ENCODE peak calls at places on chromosomes 2 and 18, in eight cellular contexts. S is psoas muscle, X is bronchial epithelial cell, U is body of pancreas, O is nephron progenitor cell, F is tibial artery, L is neural crest cell, R is ascending aorta. C is an unnamed sample.

GRCh38 chr2:209638346-209638745 is 133.3 kb upstream of the UNC80 start:
- DNase-seq in R (no peak), O (no peak), U (no peak), X (peak), F (no peak), S (no peak), L (no peak), C (no peak)

GRCh38 chr2:71747573-71747972 is 294.2 kb downstream of the DYSF start:
- DNase-seq in U (no peak), S (no peak), F (no peak), O (no peak), L (no peak), R (no peak), X (peak), C (no peak)

GRCh38 chr2:237700583-237701032 is 73.2 kb downstream of the LRRFIP1 start:
- DNase-seq in O (peak), U (no peak), S (peak), F (peak), X (peak), L (no peak), R (peak), C (no peak)

GRCh38 chr18:8468911-8469310 is 140.3 kb upstream of the RAB12 start:
- DNase-seq in S (peak), L (no peak), R (no peak), U (no peak), X (no peak), O (peak), F (no peak), C (no peak)

GRCh38 chr2:127700527-127701192 is 637 bp upstream of the SFT2D3 start:
- DNase-seq in X (no peak), F (no peak), S (peak), R (peak), U (no peak), L (no peak), O (peak), C (no peak)

GRCh38 chr2:147247749-147248148 is 597.1 kb upstream of the ACVR2A start:
- DNase-seq in U (no peak), L (no peak), X (no peak), R (no peak), F (no peak), S (no peak), O (no peak), C (no peak)

GRCh38 chr2:101673920-101674319 is 23.6 kb upstream of the MAP4K4 start:
- DNase-seq in S (no peak), O (no peak), X (no peak), L (no peak), R (no peak), F (no peak), U (no peak), C (no peak)

GRCh38 chr2:148582679-148583511 is 61.7 kb upstream of the EPC2 start:
- DNase-seq in U (no peak), O (no peak), F (no peak), R (no peak), X (peak), S (no peak), L (no peak), C (no peak)

GRCh38 chr2:39913648-39914456 is 134.8 kb upstream of the THUMPD2 start:
- DNase-seq in L (no peak), R (no peak), F (no peak), U (no peak), X (peak), O (peak), S (no peak), C (no peak)

GRCh38 chr2:149994057-149994728 is 406.6 kb upstream of the MMADHC start:
- DNase-seq in L (no peak), U (peak), O (no peak), S (no peak), F (no peak), R (no peak), X (peak), C (no peak)

GRCh38 chr2:9814129-9814868 is 29.0 kb upstream of the TAF1B start:
- DNase-seq in R (no peak), O (no peak), F (peak), X (no peak), U (no peak), L (no peak), S (no peak), C (no peak)

GRCh38 chr2:57022496-57022895 is 838.7 kb downstream of the CCDC85A start:
- DNase-seq in S (no peak), O (no peak), U (no peak), F (no peak), X (no peak), L (no peak), R (no peak), C (no peak)

GRCh38 chr2:166332049-166332448 is 43.7 kb downstream of the SCN9A start:
- DNase-seq in F (no peak), U (no peak), R (no peak), L (no peak), S (no peak), O (no peak), X (no peak), C (no peak)

GRCh38 chr2:96143848-96144480 is 1.3 kb downstream of the DUSP2 start:
- DNase-seq in X (no peak), U (no peak), S (no peak), R (no peak), L (no peak), F (peak), O (no peak), C (peak)

GRCh38 chr2:168030862-168031624 is 216.4 kb downstream of the STK39 start:
- DNase-seq in X (peak), F (no peak), S (no peak), O (no peak), L (no peak), U (no peak), R (no peak), C (no peak)

GRCh38 chr18:21456428-21457178 is 143.9 kb downstream of the ESCO1 start:
- DNase-seq in L (no peak), S (no peak), F (no peak), O (no peak), X (no peak), U (no peak), R (no peak), C (no peak)

GRCh38 chr2:125280276-125280675 is 1255.2 kb downstream of the CNTNAP5 start:
- DNase-seq in L (no peak), O (no peak), R (no peak), S (no peak), U (no peak), X (no peak), F (no peak), C (no peak)

GRCh38 chr18:63090334-63090733 is 229.2 kb downstream of the BCL2 start:
- DNase-seq in F (no peak), S (no peak), U (no peak), L (no peak), R (no peak), X (no peak), O (no peak), C (no peak)

GRCh38 chr18:24559474-24560018 is 99.1 kb downstream of the HRH4 start:
- DNase-seq in R (no peak), S (no peak), U (no peak), O (no peak), X (no peak), F (no peak), L (no peak), C (no peak)

GRCh38 chr2:12693509-12693908 is 23.2 kb upstream of the TRIB2 start:
- DNase-seq in L (no peak), S (no peak), R (no peak), U (no peak), O (no peak), X (peak), F (no peak), C (no peak)

GRCh38 chr18:46169464-46169941 is 65.3 kb downstream of the HAUS1 start:
- DNase-seq in U (no peak), L (no peak), X (peak), S (no peak), O (no peak), R (no peak), F (no peak), C (no peak)

GRCh38 chr2:232535761-232536530 is 3.5 kb upstream of the CHRNG start:
- DNase-seq in R (no peak), U (no peak), L (no peak), X (no peak), F (peak), S (no peak), O (no peak), C (no peak)

GRCh38 chr18:60794802-60795201 is 422.2 kb upstream of the MC4R start:
- DNase-seq in F (no peak), X (no peak), R (no peak), O (no peak), L (no peak), U (no peak), S (no peak), C (no peak)

GRCh38 chr2:20111311-20112131 is 60.1 kb upstream of the LAPTM4A start:
- DNase-seq in U (no peak), R (no peak), F (no peak), L (no peak), X (no peak), S (no peak), O (no peak), C (no peak)

GRCh38 chr2:170530284-170530745 is 184.8 kb upstream of the SP5 start:
- DNase-seq in F (peak), O (peak), L (no peak), X (peak), U (peak), S (peak), R (peak), C (peak)

GRCh38 chr2:98461650-98462049 is 17.0 kb downstream of the INPP4A start:
- DNase-seq in O (no peak), L (no peak), U (no peak), R (no peak), X (no peak), F (no peak), S (no peak), C (no peak)

GRCh38 chr2:231334179-231334930 is 61.2 kb upstream of the B3GNT7 start:
- DNase-seq in X (no peak), S (no peak), U (no peak), O (no peak), R (no peak), F (peak), L (no peak), C (no peak)

GRCh38 chr2:172249986-172250385 is 147.3 kb upstream of the DLX2 start:
- DNase-seq in F (no peak), R (no peak), L (no peak), X (peak), O (no peak), S (no peak), U (no peak), C (no peak)

GRCh38 chr2:152546230-152546837 is 170.9 kb downstream of the PRPF40A start:
- DNase-seq in X (no peak), L (no peak), S (peak), U (peak), R (no peak), F (no peak), O (no peak), C (no peak)

GRCh38 chr2:45331034-45331786 is 279.9 kb downstream of the SRBD1 start:
- DNase-seq in S (no peak), O (no peak), R (no peak), F (no peak), L (no peak), U (peak), X (no peak), C (no peak)

GRCh38 chr2:74849228-74849892 is 15.4 kb downstream of the HK2 start:
- DNase-seq in X (peak), O (no peak), R (no peak), U (no peak), L (no peak), F (no peak), S (no peak), C (no peak)

GRCh38 chr2:5691659-5692529 is at the start of gene SOX11:
- DNase-seq in O (peak), L (peak), F (no peak), U (no peak), S (no peak), R (no peak), X (no peak), C (peak)

GRCh38 chr2:69509011-69509749 is 71.9 kb upstream of the NFU1 start:
- DNase-seq in U (peak), R (no peak), X (no peak), F (no peak), O (no peak), S (no peak), L (no peak), C (no peak)

GRCh38 chr2:85310330-85310729 is 17.5 kb downstream of the TGOLN2 start:
- DNase-seq in U (no peak), R (no peak), O (no peak), L (no peak), S (no peak), X (no peak), F (no peak), C (no peak)

GRCh38 chr2:238183846-238184245 is 19.6 kb downstream of the ILKAP start:
- DNase-seq in O (no peak), L (no peak), X (no peak), U (no peak), S (no peak), F (no peak), R (no peak), C (no peak)

GRCh38 chr2:59932341-59932740 is 621.1 kb downstream of the BCL11A start:
- DNase-seq in U (no peak), F (no peak), O (no peak), L (no peak), X (peak), S (no peak), R (no peak), C (no peak)

GRCh38 chr2:59939173-59939572 is 614.3 kb downstream of the BCL11A start:
- DNase-seq in O (peak), L (no peak), U (no peak), S (no peak), R (no peak), X (no peak), F (no peak), C (no peak)

GRCh38 chr2:59936031-59936430 is 617.4 kb downstream of the BCL11A start:
- DNase-seq in S (no peak), X (no peak), O (peak), L (no peak), F (no peak), U (no peak), R (no peak), C (no peak)

GRCh38 chr2:59933948-59934347 is 619.5 kb downstream of the BCL11A start:
- DNase-seq in X (no peak), O (no peak), S (no peak), F (no peak), L (no peak), R (no peak), U (no peak), C (no peak)

GRCh38 chr2:59935005-59935404 is 618.4 kb downstream of the BCL11A start:
- DNase-seq in S (no peak), R (no peak), L (no peak), F (no peak), U (no peak), O (no peak), X (peak), C (no peak)
- TF ChIP-seq CTCF in S (no peak), R (no peak), L (no peak), F (no peak), U (no peak), O (no peak), X (peak), C (no peak)

GRCh38 chr2:73111300-73112025 is 1.3 kb downstream of the RAB11FIP5 start:
- DNase-seq in S (peak), U (peak), F (peak), X (peak), R (no peak), O (peak), L (no peak), C (no peak)

GRCh38 chr2:73112913-73113633 is at the start of gene RAB11FIP5:
- DNase-seq in R (no peak), U (peak), X (peak), O (peak), F (peak), L (peak), S (peak), C (peak)

GRCh38 chr2:73114273-73114867 is 1.6 kb upstream of the RAB11FIP5 start:
- DNase-seq in O (no peak), X (peak), L (no peak), S (no peak), F (peak), U (no peak), R (no peak), C (no peak)

GRCh38 chr2:73112026-73112912 is 479 bp downstream of the RAB11FIP5 start:
- DNase-seq in O (peak), F (peak), L (no peak), X (no peak), R (no peak), S (peak), U (peak), C (no peak)

DNA sequence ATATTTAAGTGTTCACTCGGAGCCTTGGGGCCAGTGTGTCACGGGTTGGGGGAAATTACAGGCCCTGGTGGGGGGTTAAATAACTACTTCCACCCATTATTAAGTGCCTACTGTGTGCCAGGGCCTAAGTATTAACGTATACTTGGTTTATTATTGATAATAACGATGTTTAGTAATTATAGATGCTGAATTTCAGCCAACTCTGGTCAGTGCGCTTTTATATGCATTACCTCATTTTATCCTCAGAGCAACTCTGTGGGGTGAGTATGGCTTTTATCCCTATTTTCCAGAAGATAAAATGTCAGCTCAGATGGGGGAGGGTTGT is 848 bp upstream of the RAB11FIP5 start:
- DNase-seq in U (no peak), X (no peak), S (no peak), O (no peak), R (peak), L (no peak), F (no peak), C (no peak)
- TF ChIP-seq CTCF in U (no peak), X (no peak), S (no peak), O (no peak), R (no peak), L (no peak), F (no peak), C (no peak)

GRCh38 chr18:3985664-3986063 is 469.4 kb downstream of the DLGAP1 start:
- DNase-seq in L (no peak), F (no peak), O (no peak), S (no peak), R (no peak), X (peak), U (no peak), C (no peak)
- TF ChIP-seq CTCF in L (no peak), F (no peak), O (no peak), S (no peak), R (no peak), X (no peak), U (no peak), C (no peak)

GRCh38 chr2:48912110-48912509 is 156.6 kb upstream of the LHCGR start:
- DNase-seq in L (no peak), F (no peak), O (peak), S (no peak), R (no peak), X (no peak), U (no peak), C (no peak)
- TF ChIP-seq CTCF in L (peak), F (no peak), O (peak), S (no peak), R (no peak), X (no peak), U (no peak), C (peak)

DNA sequence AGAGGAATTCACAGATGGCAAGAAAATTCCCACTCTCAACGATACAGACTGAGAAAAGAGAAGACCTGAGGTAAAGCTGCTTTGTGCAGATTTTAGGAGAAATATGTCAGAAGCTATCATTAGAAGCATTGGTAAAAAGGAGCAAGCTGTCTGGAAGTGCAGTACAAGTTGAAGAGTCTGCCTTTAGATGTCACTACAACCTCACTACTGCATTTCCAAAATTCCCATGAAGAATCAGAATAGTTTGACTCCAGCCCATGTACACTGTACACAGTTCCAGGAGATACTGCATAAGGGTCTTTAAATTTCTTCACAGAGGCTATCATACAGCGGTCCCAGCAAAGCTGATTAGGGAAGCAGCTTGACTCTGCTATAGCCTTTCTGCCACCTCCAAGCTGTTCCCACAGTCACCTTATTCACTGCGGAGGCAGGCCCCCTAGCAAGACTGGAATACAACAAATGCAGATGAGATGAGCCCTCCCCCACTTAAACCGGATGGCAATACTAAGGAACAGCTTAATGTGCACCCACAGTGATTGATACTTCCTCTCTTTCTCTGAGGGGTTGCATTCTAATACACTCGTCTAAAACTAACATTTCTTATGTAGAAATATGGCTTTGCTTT is 527.4 kb downstream of the TMEM182 start:
- DNase-seq in S (no peak), X (no peak), F (no peak), O (no peak), R (no peak), L (no peak), U (no peak), C (no peak)
- TF ChIP-seq CTCF in S (no peak), X (no peak), F (no peak), O (no peak), R (no peak), L (peak), U (no peak), C (peak)

GRCh38 chr2:219495531-219496122 is 3.1 kb upstream of the GMPPA start:
- DNase-seq in F (peak), U (peak), S (peak), X (peak), L (peak), O (peak), R (no peak), C (peak)
- TF ChIP-seq CTCF in F (peak), U (peak), S (peak), X (peak), L (peak), O (no peak), R (no peak), C (peak)

GRCh38 chr2:241140445-241140840 is 8.8 kb downstream of the PASK start:
- DNase-seq in S (no peak), O (no peak), R (no peak), U (no peak), X (no peak), F (no peak), L (no peak), C (no peak)
- TF ChIP-seq CTCF in S (no peak), O (no peak), R (no peak), U (no peak), X (no peak), F (no peak), L (no peak), C (no peak)

DNA sequence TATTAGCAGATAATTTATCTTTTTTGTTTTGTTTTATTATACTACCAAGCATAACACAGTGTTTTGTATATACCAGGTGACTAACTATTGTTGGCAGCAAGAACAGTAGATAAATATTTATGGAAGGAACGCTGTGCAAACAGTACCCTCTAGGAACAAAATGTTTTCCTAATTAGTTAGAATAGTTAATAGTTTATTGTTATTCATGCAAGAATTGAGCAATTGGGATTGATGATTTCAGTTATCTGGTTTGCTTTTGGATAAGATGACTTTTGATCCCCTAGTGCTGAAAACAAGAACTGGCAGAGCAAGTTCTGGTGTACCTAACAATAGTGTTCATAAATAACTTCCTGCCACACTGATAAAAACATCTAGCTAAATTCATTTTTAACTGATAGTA is 323.3 kb downstream of the TGIF1 start:
- DNase-seq in S (no peak), L (no peak), F (no peak), U (no peak), R (no peak), X (peak), O (no peak), C (no peak)
- TF ChIP-seq CTCF in S (no peak), L (peak), F (no peak), U (peak), R (no peak), X (peak), O (no peak), C (peak)

C was measured in progenitor cell of endocrine pancreas.